ENCODE peak calls at places on chromosomes 5 and 9, in nine cellular contexts. V is H9; Q is breast epithelium; F is CD4-positive, alpha-beta memory T cell; I is heart right ventricle; L is A549; E is cardiac muscle cell; M is left lung; B is pancreas. A is an unnamed sample.
A peak's percentile ranks its signal among the peaks of the same experiment; 100 is the strongest.

GRCh38 chr5:115736004-115736689 is 80.3 kb downstream of the CDO1 start:
- DNase-seq in V (no peak), Q (no peak), F (no peak), I (no peak), L (no peak), E (no peak), M (no peak), B (no peak), A (no peak)

GRCh38 chr5:1718669-1719068 is 81.0 kb downstream of the MRPL36 start:
- DNase-seq in V (no peak), Q (no peak), F (no peak), I (no peak), L (no peak), E (no peak), M (no peak), B (no peak), A (no peak)

GRCh38 chr9:98906273-98907040 is 37.2 kb upstream of the COL15A1 start:
- DNase-seq in V (no peak), Q (no peak), F (no peak), I (peak; percentile 73), L (no peak), E (peak; percentile 87), M (no peak), B (peak; percentile 66), A (no peak)

GRCh38 chr5:146345578-146346366 is 7.1 kb downstream of the POU4F3 start:
- DNase-seq in V (peak; percentile 72), Q (no peak), F (no peak), I (no peak), L (no peak), E (no peak), M (peak; percentile 76), B (no peak), A (no peak)

GRCh38 chr5:102937916-102938315 is 182.0 kb downstream of the GIN1 start:
- DNase-seq in V (no peak), Q (no peak), F (no peak), I (no peak), L (no peak), E (no peak), M (no peak), B (no peak), A (no peak)

GRCh38 chr9:75648021-75648420 is 242.5 kb upstream of the PCSK5 start:
- DNase-seq in V (no peak), Q (no peak), F (no peak), I (no peak), L (no peak), E (no peak), M (peak; percentile 56), B (no peak), A (no peak)

GRCh38 chr9:123749580-123750202 is 180.2 kb downstream of the DENND1A start:
- DNase-seq in V (no peak), Q (no peak), F (no peak), I (no peak), L (no peak), E (no peak), M (no peak), B (no peak), A (no peak)

GRCh38 chr5:122062205-122062604 is 15.9 kb downstream of the LOX start:
- DNase-seq in V (no peak), Q (no peak), F (no peak), I (no peak), L (no peak), E (no peak), M (no peak), B (no peak), A (no peak)

GRCh38 chr5:21817668-21818419 is 1035.3 kb downstream of the CDH12 start:
- DNase-seq in V (no peak), Q (no peak), F (no peak), I (no peak), L (no peak), E (peak; percentile 15), M (no peak), B (no peak), A (no peak)

GRCh38 chr5:33317271-33317670 is 123.5 kb upstream of the TARS1 start:
- DNase-seq in V (no peak), Q (no peak), F (no peak), I (no peak), L (no peak), E (peak; percentile 51), M (no peak), B (no peak), A (no peak)

GRCh38 chr9:95839012-95839411 is 36.5 kb upstream of the ERCC6L2 start:
- DNase-seq in V (no peak), Q (no peak), F (no peak), I (no peak), L (no peak), E (no peak), M (no peak), B (no peak), A (no peak)

GRCh38 chr5:108747111-108748009 is at the start of gene FER:
- DNase-seq in V (no peak), Q (peak; percentile 27), F (peak; percentile 77), I (no peak), L (peak; percentile 48), E (peak; percentile 90), M (no peak), B (no peak), A (peak; percentile 32)

GRCh38 chr9:31683126-31683525 is 701.3 kb upstream of the ACO1 start:
- DNase-seq in V (no peak), Q (no peak), F (no peak), I (no peak), L (no peak), E (no peak), M (no peak), B (no peak), A (no peak)

GRCh38 chr5:178205010-178205748 is 846 bp downstream of the HNRNPAB start:
- DNase-seq in V (peak; percentile 62), Q (peak; percentile 63), F (peak; percentile 58), I (peak; percentile 81), L (peak; percentile 82), E (peak; percentile 86), M (peak; percentile 96), B (peak; percentile 85), A (peak; percentile 92)

GRCh38 chr5:149113669-149114068 is 27.6 kb upstream of the ABLIM3 start:
- DNase-seq in V (no peak), Q (no peak), F (no peak), I (no peak), L (no peak), E (peak; percentile 33), M (no peak), B (no peak), A (no peak)

GRCh38 chr5:156188026-156188425 is 138.9 kb upstream of the SGCD start:
- DNase-seq in V (no peak), Q (no peak), F (no peak), I (no peak), L (no peak), E (no peak), M (no peak), B (no peak), A (no peak)

GRCh38 chr9:78783743-78784142 is 486.8 kb downstream of the PSAT1 start:
- DNase-seq in V (no peak), Q (no peak), F (no peak), I (no peak), L (no peak), E (no peak), M (no peak), B (no peak), A (no peak)

GRCh38 chr9:133581553-133582343 is 27.4 kb downstream of the FAM163B start:
- DNase-seq in V (no peak), Q (no peak), F (no peak), I (peak; percentile 68), L (no peak), E (peak; percentile 98), M (peak; percentile 44), B (no peak), A (no peak)
- H3K4me1 ChIP-seq in V (no peaks in the 10 kb centered on the region), Q (peaks cover 3% of the 10 kb centered on the region), F (no peaks in the 10 kb centered on the region), I (peaks cover 29% of the 10 kb centered on the region), L (no peaks in the 10 kb centered on the region), E (peaks cover 36% of the 10 kb centered on the region), M (peaks cover 4% of the 10 kb centered on the region), B (no peaks in the 10 kb centered on the region), A (peaks cover 27% of the 10 kb centered on the region)

GRCh38 chr9:16010221-16010620 is 457.4 kb downstream of the CCDC171 start:
- DNase-seq in V (no peak), Q (no peak), F (no peak), I (no peak), L (no peak), E (no peak), M (no peak), B (no peak), A (no peak)

GRCh38 chr9:16012621-16013020 is 459.8 kb downstream of the CCDC171 start:
- DNase-seq in V (no peak), Q (no peak), F (no peak), I (no peak), L (no peak), E (no peak), M (no peak), B (no peak), A (no peak)

GRCh38 chr9:16013366-16013765 is 460.5 kb downstream of the CCDC171 start:
- DNase-seq in V (no peak), Q (no peak), F (no peak), I (no peak), L (no peak), E (no peak), M (no peak), B (no peak), A (no peak)

DNA sequence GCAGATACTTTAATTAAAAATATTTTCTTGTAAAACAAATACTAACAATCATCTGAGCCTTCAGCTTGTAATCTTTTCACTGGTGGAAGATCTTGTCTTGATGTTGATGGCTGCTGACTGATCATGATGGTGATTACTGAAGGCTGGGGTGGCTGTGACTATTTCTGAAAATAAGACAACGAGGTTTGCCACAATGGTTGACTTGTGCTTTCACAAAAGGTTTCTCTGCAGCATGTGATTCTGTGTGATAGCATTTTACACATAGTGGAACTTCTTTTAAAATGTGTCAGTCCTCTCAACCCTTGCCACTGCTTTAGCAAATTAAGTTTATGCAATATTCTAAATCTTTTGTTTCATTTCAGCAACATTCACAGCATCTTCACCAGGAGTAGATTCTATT is 461.0 kb downstream of the CCDC171 start:
- DNase-seq in V (no peak), Q (no peak), F (no peak), I (no peak), L (no peak), E (no peak), M (no peak), B (no peak), A (no peak)
- H3K9me3 ChIP-seq in V (peaks cover 7% of the 10 kb centered on the region), Q (peaks cover 19% of the 10 kb centered on the region), F (no peaks in the 10 kb centered on the region), I (peaks cover 32% of the 10 kb centered on the region), L (peaks cover 23% of the 10 kb centered on the region), E (no peaks in the 10 kb centered on the region), M (no peaks in the 10 kb centered on the region), B (no peaks in the 10 kb centered on the region), A (peaks cover 11% of the 10 kb centered on the region)

DNA sequence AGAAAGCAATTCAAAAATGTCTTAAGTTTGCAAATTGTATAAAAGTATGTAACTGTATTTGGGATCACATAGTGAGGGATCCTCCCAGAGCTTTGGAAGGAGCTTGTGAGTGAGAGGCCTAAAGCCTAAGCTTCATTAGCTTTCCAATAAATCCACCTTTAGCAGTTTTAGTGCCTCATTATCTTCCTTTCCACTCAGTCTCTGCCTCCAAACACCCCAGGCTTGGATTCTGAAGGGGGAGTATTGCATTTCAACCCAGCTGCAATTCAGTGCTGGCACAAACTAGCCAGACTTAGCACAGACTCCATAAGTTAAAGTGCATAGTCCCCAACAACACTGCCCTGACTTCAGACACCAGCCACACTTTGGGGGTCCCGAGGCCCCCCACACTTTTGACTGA is 113.5 kb downstream of the SMARCA2 start:
- DNase-seq in V (no peak), Q (no peak), F (no peak), I (no peak), L (no peak), E (no peak), M (no peak), B (no peak), A (no peak)
- H3K4me1 ChIP-seq in V (no peaks in the 10 kb centered on the region), Q (no peaks in the 10 kb centered on the region), F (peaks cover 30% of the 10 kb centered on the region), I (peaks cover 70% of the 10 kb centered on the region), L (no peaks in the 10 kb centered on the region), E (peaks cover 6% of the 10 kb centered on the region), M (peaks cover 20% of the 10 kb centered on the region), B (peaks cover 6% of the 10 kb centered on the region), A (no peaks in the 10 kb centered on the region)

GRCh38 chr5:136749016-136749415 is 383.7 kb upstream of the TRPC7 start:
- DNase-seq in V (no peak), Q (no peak), F (no peak), I (no peak), L (no peak), E (no peak), M (no peak), B (no peak), A (no peak)
- H3K9me3 ChIP-seq in V (peaks cover under 1% of the 10 kb centered on the region), Q (no peaks in the 10 kb centered on the region), F (no peaks in the 10 kb centered on the region), I (peaks cover 3% of the 10 kb centered on the region), L (no peaks in the 10 kb centered on the region), E (no peaks in the 10 kb centered on the region), M (no peaks in the 10 kb centered on the region), B (no peaks in the 10 kb centered on the region), A (no peaks in the 10 kb centered on the region)

A was measured in mucosa of descending colon.